ENCODE peak calls at places on chromosomes 4 and X, in five cellular contexts. Q is transverse colon; D is CD8-positive, alpha-beta memory T cell; X is foreskin keratinocyte; W is small intestine. F is an unnamed sample.
A peak's percentile ranks its signal among the peaks of the same experiment; 100 is the strongest.

GRCh38 chr4:81470456-81471327 is 1.0 kb downstream of the RASGEF1B start:
- DNase-seq in X (no peak), W (peak; percentile 56), Q (peak; percentile 64), D (no peak), F (no peak)

GRCh38 chr4:181372014-181372413 is 871.2 kb upstream of the TENM3 start:
- DNase-seq in X (no peak), Q (no peak), W (no peak), D (no peak), F (no peak)

GRCh38 chr4:176308441-176308840 is 11.3 kb upstream of the SPCS3 start:
- DNase-seq in W (no peak), X (no peak), Q (no peak), D (no peak), F (no peak)

GRCh38 chr4:102610007-102610406 is 108.8 kb downstream of the NFKB1 start:
- DNase-seq in X (no peak), D (no peak), W (no peak), Q (no peak), F (no peak)

GRCh38 chrX:1178580-1179057 is 33.8 kb downstream of the CRLF2 start:
- DNase-seq in W (no peak), D (no peak), Q (no peak), X (peak; percentile 56), F (peak; percentile 14)

GRCh38 chr4:3862640-3863420 is 96.6 kb downstream of the ADRA2C start:
- DNase-seq in X (no peak), Q (no peak), W (no peak), D (no peak), F (no peak)

GRCh38 chr4:20391224-20391623 is 139.5 kb downstream of the SLIT2 start:
- DNase-seq in W (no peak), X (peak; percentile 9), D (no peak), Q (no peak), F (no peak)

GRCh38 chr4:139279723-139280620 is at the start of gene MGARP:
- DNase-seq in D (peak; percentile 21), X (no peak), W (no peak), Q (no peak), F (no peak)

GRCh38 chr4:3813151-3813905 is 47.1 kb downstream of the ADRA2C start:
- DNase-seq in D (no peak), W (no peak), Q (no peak), X (no peak), F (no peak)

GRCh38 chrX:21738145-21738949 is 19.6 kb downstream of the SMPX start:
- DNase-seq in D (no peak), X (no peak), Q (no peak), W (no peak), F (no peak)

GRCh38 chrX:38175140-38175539 is 45.5 kb downstream of the SRPX start:
- DNase-seq in X (no peak), W (peak; percentile 40), D (no peak), Q (peak; percentile 27), F (peak; percentile 3)

GRCh38 chr4:6402566-6403399 is 69.6 kb downstream of the PPP2R2C start:
- DNase-seq in D (no peak), W (no peak), Q (no peak), X (no peak), F (no peak)

GRCh38 chr4:140150636-140150885 is 3.4 kb downstream of the MAML3 start:
- DNase-seq in D (no peak), Q (peak; percentile 88), X (peak; percentile 66), W (peak; percentile 83), F (no peak)

GRCh38 chrX:94288325-94288724 is 614.3 kb downstream of the FAM133A start:
- DNase-seq in X (no peak), Q (no peak), W (no peak), D (no peak), F (no peak)

GRCh38 chrX:45479196-45479834 is 278.6 kb upstream of the DIPK2B start:
- DNase-seq in D (no peak), Q (no peak), W (no peak), X (peak; percentile 63), F (peak; percentile 70)

GRCh38 chr4:7286798-7287197 is 94.5 kb downstream of the SORCS2 start:
- DNase-seq in D (no peak), X (no peak), W (no peak), Q (no peak), F (no peak)

GRCh38 chr4:42412251-42412650 is 15.0 kb downstream of the SHISA3 start:
- DNase-seq in W (no peak), X (peak; percentile 42), D (no peak), Q (no peak), F (no peak)

GRCh38 chr4:54647070-54647469 is 10.7 kb upstream of the KIT start:
- DNase-seq in D (no peak), W (no peak), Q (no peak), X (no peak), F (no peak)

GRCh38 chr4:108830509-108831244 is 67.8 kb upstream of the ETNPPL start:
- DNase-seq in D (no peak), W (peak; percentile 44), Q (peak; percentile 39), X (no peak), F (no peak)

GRCh38 chr4:57426779-57427395 is 316.7 kb upstream of the IGFBP7 start:
- DNase-seq in Q (peak; percentile 66), D (no peak), W (peak; percentile 37), X (peak; percentile 32), F (no peak)

GRCh38 chrX:110188701-110189558 is 129.0 kb downstream of the AMMECR1 start:
- DNase-seq in D (no peak), X (no peak), W (no peak), Q (no peak), F (no peak)

GRCh38 chrX:46637937-46638336 is 64.4 kb downstream of the CHST7 start:
- DNase-seq in W (no peak), Q (no peak), X (no peak), D (no peak), F (no peak)

GRCh38 chrX:33379839-33380238 is 168.5 kb upstream of the DMD start:
- DNase-seq in W (peak; percentile 15), X (no peak), Q (no peak), D (no peak), F (no peak)

DNA sequence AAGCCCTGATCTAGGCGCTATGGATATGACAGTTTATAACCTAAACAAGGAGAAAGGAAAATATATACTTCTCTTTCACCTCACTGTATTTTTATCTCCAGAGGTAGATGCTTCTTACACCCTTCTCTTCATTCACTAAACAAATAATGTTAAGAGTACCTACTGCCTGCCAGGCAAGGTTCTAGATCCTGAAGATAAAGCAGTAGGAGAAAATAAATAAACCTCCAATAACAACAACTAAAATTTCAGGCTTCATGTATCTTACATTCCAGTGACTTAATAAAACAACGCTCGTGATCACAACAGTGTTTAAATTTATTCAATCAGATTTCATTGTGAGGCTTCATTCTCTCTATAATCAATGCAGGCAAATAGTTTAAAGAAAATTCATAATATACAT is 20.6 kb downstream of the PDGFC start:
- DNase-seq in W (no peak), Q (no peak), D (no peak), X (no peak), F (no peak)
- H3K27ac ChIP-seq in W (no peak overlapping the region), Q (no peak overlapping the region), D (no peak overlapping the region), X (peak overlapping the region; percentile 99), F (peak overlapping the region; percentile 89)

GRCh38 chr4:73869130-73870055 is at the start of gene CXCL1:
- DNase-seq in D (no peak), Q (peak; percentile 74), W (peak; percentile 58), X (no peak), F (no peak)

GRCh38 chr4:73866236-73866635 is 3.0 kb upstream of the CXCL1 start:
- DNase-seq in D (no peak), X (no peak), W (peak; percentile 37), Q (no peak), F (no peak)

GRCh38 chr4:73867783-73868182 is 1.4 kb upstream of the CXCL1 start:
- DNase-seq in W (peak; percentile 54), D (no peak), Q (peak; percentile 51), X (peak; percentile 60), F (peak; percentile 77)

GRCh38 chr4:73870260-73870659 is 1.1 kb downstream of the CXCL1 start:
- DNase-seq in W (no peak), X (no peak), Q (peak; percentile 44), D (no peak), F (no peak)

DNA sequence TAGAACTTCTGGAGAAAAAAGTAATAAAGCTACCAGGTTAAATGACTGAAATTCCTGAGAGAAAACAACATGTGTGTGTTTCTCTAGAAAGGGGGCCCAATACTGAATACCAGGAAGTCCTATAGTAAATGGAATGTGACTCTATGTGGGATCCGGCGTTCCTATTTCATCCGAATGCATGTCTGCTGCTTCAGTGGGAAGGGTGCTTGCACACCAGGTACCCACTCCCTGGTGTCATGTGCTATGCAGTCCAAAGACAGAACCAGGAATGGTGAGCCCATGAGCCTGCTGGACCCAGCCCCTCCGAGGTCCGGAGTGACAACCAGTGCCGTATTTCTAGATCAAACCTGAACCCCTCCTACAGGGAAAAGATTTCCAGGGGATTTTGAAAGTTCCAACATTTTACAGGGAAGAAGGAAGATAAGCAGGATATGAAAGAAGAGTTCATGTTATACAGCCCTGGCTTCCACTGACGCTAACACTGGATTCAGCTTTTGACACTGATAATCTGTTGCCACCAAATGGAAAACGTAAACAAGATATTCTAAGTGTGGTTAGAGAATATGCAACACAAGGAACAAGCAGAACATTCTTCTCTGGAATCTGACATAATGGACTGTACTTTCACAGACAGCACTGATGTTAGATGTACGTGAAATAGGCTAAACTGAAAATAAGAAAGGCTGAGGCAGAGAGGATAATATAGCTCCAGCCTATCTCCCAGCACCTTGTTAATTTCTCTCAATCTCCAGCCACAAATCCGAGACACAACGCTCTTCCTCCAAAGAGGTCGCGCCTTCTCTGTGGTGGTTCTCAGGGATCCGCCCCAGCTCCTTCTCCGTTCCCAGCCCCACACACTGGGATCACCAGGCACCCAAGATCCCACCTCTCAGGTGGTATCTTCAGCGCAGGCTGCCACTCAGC is 725 bp upstream of the CXCL1 start:
- DNase-seq in Q (no peak), D (no peak), X (no peak), W (peak; percentile 19), F (no peak)
- H3K27ac ChIP-seq in Q (peak overlapping the region; percentile 82), D (no peak overlapping the region), X (peak overlapping the region; percentile 83), W (no peak overlapping the region), F (peak overlapping the region; percentile 76)

DNA sequence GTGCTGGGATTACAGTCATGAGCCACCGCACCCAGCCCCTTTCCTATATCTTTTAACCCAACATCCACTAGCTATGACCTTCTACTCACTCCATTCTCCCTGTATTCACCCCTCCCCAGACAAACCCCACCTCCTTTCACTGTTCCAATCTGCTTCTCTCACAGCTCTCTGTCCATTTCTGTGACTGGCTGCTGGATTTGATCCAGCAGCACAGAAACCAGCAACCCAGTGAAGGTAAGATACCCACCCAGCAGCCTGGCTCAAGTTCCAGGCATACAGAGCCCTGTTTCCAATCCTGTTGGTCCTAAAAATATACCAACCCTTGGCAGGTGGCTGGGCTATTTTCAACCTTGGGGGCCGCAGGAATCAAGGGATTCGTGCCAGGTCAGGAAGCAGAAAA is 56.9 kb upstream of the SMIM10 start:
- DNase-seq in Q (no peak), X (no peak), D (no peak), W (no peak), F (no peak)
- H3K27ac ChIP-seq in Q (no peak overlapping the region), X (no peak overlapping the region), D (no peak overlapping the region), W (no peak overlapping the region), F (no peak overlapping the region)

GRCh38 chr4:169272265-169272886 is 1.6 kb upstream of the SH3RF1 start:
- DNase-seq in Q (no peak), D (no peak), W (no peak), X (peak; percentile 44), F (no peak)
- H3K27ac ChIP-seq in Q (peak overlapping the region; percentile 93), D (no peak overlapping the region), W (no peak overlapping the region), X (no peak overlapping the region), F (peak overlapping the region; percentile 85)